ENCODE peak calls at places on chromosome 14, in four cellular contexts. One of them, this sample, is unnamed.

GRCh38 chr14:52808101-52808500 is 16.7 kb upstream of the GNPNAT1 start:
- DNase-seq in SK-N-SH: no peak
- DNase-seq in HepG2: peak; percentile 78
- DNase-seq in GM12878: no peak
- DNase-seq in this sample: no peak

GRCh38 chr14:54902521-54903420 is at the start of gene GCH1:
- DNase-seq in GM12878: no peak
- DNase-seq in SK-N-SH: peak; percentile 96
- DNase-seq in HepG2: peak; percentile 72
- DNase-seq in this sample: peak; percentile 91

GRCh38 chr14:95918466-95918865 is 41.8 kb downstream of the TUNAR start:
- DNase-seq in SK-N-SH: no peak
- DNase-seq in HepG2: no peak
- DNase-seq in GM12878: no peak
- DNase-seq in this sample: no peak

GRCh38 chr14:81728447-81728846 is 194.8 kb upstream of the SEL1L start:
- DNase-seq in SK-N-SH: no peak
- DNase-seq in GM12878: no peak
- DNase-seq in HepG2: no peak
- DNase-seq in this sample: no peak

GRCh38 chr14:30349515-30349914 is 209.4 kb upstream of the G2E3 start:
- DNase-seq in HepG2: no peak
- DNase-seq in SK-N-SH: no peak
- DNase-seq in GM12878: no peak
- DNase-seq in this sample: no peak

GRCh38 chr14:103625361-103626095 is 3.5 kb upstream of the KLC1 start:
- DNase-seq in HepG2: no peak
- DNase-seq in GM12878: no peak
- DNase-seq in SK-N-SH: no peak
- DNase-seq in this sample: no peak

GRCh38 chr14:102217399-102217798 is 77.7 kb downstream of the WDR20 start:
- DNase-seq in GM12878: no peak
- DNase-seq in HepG2: no peak
- DNase-seq in SK-N-SH: no peak
- DNase-seq in this sample: no peak

GRCh38 chr14:96256420-96256819 is 410 bp downstream of the BDKRB1 start:
- DNase-seq in SK-N-SH: no peak
- DNase-seq in GM12878: no peak
- DNase-seq in HepG2: no peak
- DNase-seq in this sample: no peak

GRCh38 chr14:60590907-60591510 is 58.3 kb downstream of the SIX1 start:
- DNase-seq in GM12878: no peak
- DNase-seq in HepG2: no peak
- DNase-seq in SK-N-SH: no peak
- DNase-seq in this sample: no peak

GRCh38 chr14:104505085-104506074 is 74.2 kb upstream of the C14orf180 start:
- DNase-seq in SK-N-SH: no peak
- DNase-seq in GM12878: no peak
- DNase-seq in HepG2: no peak
- DNase-seq in this sample: no peak

GRCh38 chr14:100739306-100739705 is 12.6 kb downstream of the DLK1 start:
- DNase-seq in SK-N-SH: peak; percentile 27
- DNase-seq in HepG2: no peak
- DNase-seq in GM12878: no peak
- DNase-seq in this sample: no peak

GRCh38 chr14:105340821-105341408 is 26.4 kb downstream of the PACS2 start:
- DNase-seq in GM12878: no peak
- DNase-seq in HepG2: no peak
- DNase-seq in SK-N-SH: no peak
- DNase-seq in this sample: no peak

GRCh38 chr14:68408680-68409079 is 384.2 kb downstream of the ZFP36L1 start:
- DNase-seq in HepG2: no peak
- DNase-seq in GM12878: no peak
- DNase-seq in SK-N-SH: no peak
- DNase-seq in this sample: no peak

GRCh38 chr14:37869633-37870032 is 274.2 kb downstream of the TTC6 start:
- DNase-seq in SK-N-SH: no peak
- DNase-seq in GM12878: no peak
- DNase-seq in HepG2: no peak
- DNase-seq in this sample: no peak

DNA sequence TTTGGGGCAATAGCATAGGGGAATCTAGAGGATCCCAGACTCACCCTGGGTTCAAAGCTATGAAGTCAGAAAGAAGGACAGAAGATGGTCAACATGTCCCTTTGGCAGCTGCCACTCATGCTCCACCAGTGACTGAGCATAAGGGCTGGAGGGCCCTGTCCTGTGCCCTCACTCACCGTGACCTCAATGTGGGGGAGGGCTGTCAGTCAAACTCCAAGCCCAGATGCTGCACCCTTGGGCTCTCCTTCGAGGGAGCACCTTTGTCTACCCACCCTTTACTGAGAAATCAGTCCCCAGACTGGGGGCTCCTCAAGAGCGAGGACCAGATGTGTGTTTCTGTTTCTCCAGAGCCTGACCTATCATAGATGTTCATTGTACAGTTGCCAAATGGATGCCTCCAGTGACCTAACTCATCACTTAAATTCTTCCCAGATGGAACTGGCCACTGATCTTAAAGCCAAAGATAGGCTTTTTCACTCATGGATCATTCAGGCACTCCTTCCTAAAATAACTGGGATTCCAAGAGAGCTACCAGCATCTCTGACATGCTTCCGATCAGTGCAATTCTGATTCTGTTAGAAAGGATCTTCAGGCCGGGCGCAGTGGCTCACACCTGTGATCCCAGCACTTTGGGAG is 27.2 kb upstream of the VSX2 start:
- DNase-seq in HepG2: no peak
- DNase-seq in SK-N-SH: no peak
- DNase-seq in GM12878: no peak
- DNase-seq in this sample: no peak
- TF ChIP-seq NFIC in HepG2: no peak
- TF ChIP-seq NFIC in SK-N-SH: no peak
- TF ChIP-seq NFIC in GM12878: no peak
- TF ChIP-seq NFIC in this sample: no peak

GRCh38 chr14:55974046-55974582 is 144.1 kb upstream of the PELI2 start:
- DNase-seq in GM12878: no peak
- DNase-seq in SK-N-SH: no peak
- DNase-seq in HepG2: no peak
- DNase-seq in this sample: no peak
- TF ChIP-seq NFIC in GM12878: no peak
- TF ChIP-seq NFIC in SK-N-SH: no peak
- TF ChIP-seq NFIC in HepG2: no peak
- TF ChIP-seq NFIC in this sample: no peak

GRCh38 chr14:75689012-75689411 is 28.0 kb downstream of the TTLL5 start:
- DNase-seq in GM12878: no peak
- DNase-seq in HepG2: no peak
- DNase-seq in SK-N-SH: no peak
- DNase-seq in this sample: no peak
- TF ChIP-seq NFIC in GM12878: no peak
- TF ChIP-seq NFIC in HepG2: no peak
- TF ChIP-seq NFIC in SK-N-SH: no peak
- TF ChIP-seq NFIC in this sample: no peak

GRCh38 chr14:93984987-93985410 is 8.6 kb upstream of the ASB2 start:
- DNase-seq in GM12878: no peak
- DNase-seq in SK-N-SH: peak; percentile 47
- DNase-seq in HepG2: peak; percentile 77
- DNase-seq in this sample: peak; percentile 22
- TF ChIP-seq NFIC in GM12878: no peak
- TF ChIP-seq NFIC in SK-N-SH: no peak
- TF ChIP-seq NFIC in HepG2: no peak
- TF ChIP-seq NFIC in this sample: no peak

This sample was measured in K562.